ENCODE peak calls at places on chromosomes 13 and 19, in nine cellular contexts. One of them, this sample, is unnamed. For H3K36me3 and H3K9me3, the result is how much of the 10 kb centered on the place peaks cover.

GRCh38 chr13:77832339-77833100 is 86.1 kb downstream of the EDNRB start:
- DNase-seq in WERI-Rb-1: no peak
- DNase-seq in stomach: no peak
- DNase-seq in psoas muscle: no peak
- DNase-seq in DND-41: no peak
- DNase-seq in aorta: no peak
- DNase-seq in fibroblast of lung: peak
- DNase-seq in heart left ventricle: no peak
- DNase-seq in ovary: no peak
- DNase-seq in this sample: no peak

GRCh38 chr13:37788346-37788745 is 81.2 kb downstream of the TRPC4 start:
- DNase-seq in ovary: no peak
- DNase-seq in psoas muscle: no peak
- DNase-seq in heart left ventricle: no peak
- DNase-seq in stomach: no peak
- DNase-seq in fibroblast of lung: no peak
- DNase-seq in DND-41: no peak
- DNase-seq in aorta: no peak
- DNase-seq in WERI-Rb-1: no peak
- DNase-seq in this sample: no peak

GRCh38 chr19:41530761-41531301 is 45.1 kb upstream of the CEACAM21 start:
- DNase-seq in DND-41: no peak
- DNase-seq in heart left ventricle: peak
- DNase-seq in aorta: no peak
- DNase-seq in WERI-Rb-1: no peak
- DNase-seq in fibroblast of lung: no peak
- DNase-seq in ovary: no peak
- DNase-seq in stomach: no peak
- DNase-seq in psoas muscle: no peak
- DNase-seq in this sample: no peak

GRCh38 chr13:20506676-20507075 is 19.0 kb downstream of the CRYL1 start:
- DNase-seq in ovary: no peak
- DNase-seq in fibroblast of lung: no peak
- DNase-seq in heart left ventricle: no peak
- DNase-seq in WERI-Rb-1: no peak
- DNase-seq in DND-41: no peak
- DNase-seq in aorta: no peak
- DNase-seq in psoas muscle: no peak
- DNase-seq in stomach: no peak
- DNase-seq in this sample: no peak

GRCh38 chr13:28743045-28743444 is 24.3 kb upstream of the SLC46A3 start:
- DNase-seq in ovary: no peak
- DNase-seq in fibroblast of lung: no peak
- DNase-seq in heart left ventricle: no peak
- DNase-seq in WERI-Rb-1: no peak
- DNase-seq in stomach: no peak
- DNase-seq in aorta: no peak
- DNase-seq in DND-41: no peak
- DNase-seq in psoas muscle: no peak
- DNase-seq in this sample: no peak

GRCh38 chr13:92436927-92437326 is 789.7 kb upstream of the GPC6 start:
- DNase-seq in fibroblast of lung: no peak
- DNase-seq in psoas muscle: no peak
- DNase-seq in heart left ventricle: no peak
- DNase-seq in ovary: no peak
- DNase-seq in stomach: no peak
- DNase-seq in DND-41: no peak
- DNase-seq in WERI-Rb-1: no peak
- DNase-seq in aorta: no peak
- DNase-seq in this sample: no peak

GRCh38 chr19:41940443-41941409 is 12.5 kb upstream of the ERFL start:
- DNase-seq in WERI-Rb-1: peak
- DNase-seq in stomach: no peak
- DNase-seq in aorta: no peak
- DNase-seq in DND-41: no peak
- DNase-seq in fibroblast of lung: no peak
- DNase-seq in ovary: no peak
- DNase-seq in psoas muscle: no peak
- DNase-seq in heart left ventricle: no peak
- DNase-seq in this sample: no peak

GRCh38 chr19:40523322-40524047 is 53.2 kb upstream of the SHKBP1 start:
- DNase-seq in fibroblast of lung: peak
- DNase-seq in stomach: peak
- DNase-seq in ovary: no peak
- DNase-seq in DND-41: peak
- DNase-seq in WERI-Rb-1: peak
- DNase-seq in heart left ventricle: peak
- DNase-seq in aorta: peak
- DNase-seq in psoas muscle: peak
- DNase-seq in this sample: peak

GRCh38 chr19:15294591-15294990 is 37.7 kb downstream of the BRD4 start:
- DNase-seq in aorta: no peak
- DNase-seq in WERI-Rb-1: no peak
- DNase-seq in fibroblast of lung: no peak
- DNase-seq in psoas muscle: no peak
- DNase-seq in DND-41: no peak
- DNase-seq in stomach: no peak
- DNase-seq in heart left ventricle: peak
- DNase-seq in ovary: peak
- DNase-seq in this sample: no peak

GRCh38 chr13:30569901-30570576 is 47.7 kb upstream of the USPL1 start:
- DNase-seq in heart left ventricle: peak
- DNase-seq in DND-41: no peak
- DNase-seq in fibroblast of lung: peak
- DNase-seq in stomach: peak
- DNase-seq in aorta: peak
- DNase-seq in psoas muscle: no peak
- DNase-seq in ovary: peak
- DNase-seq in WERI-Rb-1: no peak
- DNase-seq in this sample: peak

GRCh38 chr19:55494172-55494761 is 6.0 kb downstream of the SSC5D start:
- DNase-seq in DND-41: no peak
- DNase-seq in aorta: peak
- DNase-seq in stomach: no peak
- DNase-seq in psoas muscle: peak
- DNase-seq in heart left ventricle: peak
- DNase-seq in ovary: peak
- DNase-seq in fibroblast of lung: peak
- DNase-seq in WERI-Rb-1: no peak
- DNase-seq in this sample: no peak

GRCh38 chr13:31227063-31227462 is 27.3 kb downstream of the B3GLCT start:
- DNase-seq in aorta: no peak
- DNase-seq in ovary: no peak
- DNase-seq in WERI-Rb-1: no peak
- DNase-seq in psoas muscle: no peak
- DNase-seq in stomach: no peak
- DNase-seq in DND-41: no peak
- DNase-seq in fibroblast of lung: no peak
- DNase-seq in heart left ventricle: no peak
- DNase-seq in this sample: no peak

GRCh38 chr13:48235100-48235813 is 2.3 kb downstream of the ITM2B start:
- DNase-seq in WERI-Rb-1: no peak
- DNase-seq in aorta: no peak
- DNase-seq in DND-41: peak
- DNase-seq in stomach: peak
- DNase-seq in psoas muscle: no peak
- DNase-seq in ovary: no peak
- DNase-seq in heart left ventricle: peak
- DNase-seq in fibroblast of lung: peak
- DNase-seq in this sample: peak

GRCh38 chr13:83702021-83702420 is 180.3 kb downstream of the SLITRK1 start:
- DNase-seq in heart left ventricle: no peak
- DNase-seq in DND-41: no peak
- DNase-seq in WERI-Rb-1: no peak
- DNase-seq in ovary: no peak
- DNase-seq in psoas muscle: no peak
- DNase-seq in stomach: no peak
- DNase-seq in aorta: no peak
- DNase-seq in fibroblast of lung: no peak
- DNase-seq in this sample: no peak

GRCh38 chr13:76707360-76707759 is 178.8 kb downstream of the KCTD12 start:
- DNase-seq in psoas muscle: no peak
- DNase-seq in fibroblast of lung: peak
- DNase-seq in stomach: no peak
- DNase-seq in WERI-Rb-1: no peak
- DNase-seq in aorta: no peak
- DNase-seq in DND-41: no peak
- DNase-seq in ovary: no peak
- DNase-seq in heart left ventricle: no peak
- DNase-seq in this sample: peak

GRCh38 chr13:41054212-41054877 is 7.0 kb upstream of the WBP4 start:
- DNase-seq in psoas muscle: no peak
- DNase-seq in stomach: no peak
- DNase-seq in ovary: no peak
- DNase-seq in WERI-Rb-1: no peak
- DNase-seq in DND-41: peak
- DNase-seq in aorta: no peak
- DNase-seq in heart left ventricle: no peak
- DNase-seq in fibroblast of lung: peak
- DNase-seq in this sample: no peak

GRCh38 chr13:34107814-34108213 is 289.9 kb downstream of the RFC3 start:
- DNase-seq in fibroblast of lung: peak
- DNase-seq in WERI-Rb-1: no peak
- DNase-seq in stomach: no peak
- DNase-seq in psoas muscle: no peak
- DNase-seq in DND-41: no peak
- DNase-seq in ovary: no peak
- DNase-seq in aorta: no peak
- DNase-seq in heart left ventricle: no peak
- DNase-seq in this sample: no peak

GRCh38 chr13:34104853-34105252 is 286.9 kb downstream of the RFC3 start:
- DNase-seq in ovary: no peak
- DNase-seq in aorta: no peak
- DNase-seq in WERI-Rb-1: no peak
- DNase-seq in psoas muscle: no peak
- DNase-seq in stomach: no peak
- DNase-seq in heart left ventricle: no peak
- DNase-seq in DND-41: no peak
- DNase-seq in fibroblast of lung: no peak
- DNase-seq in this sample: no peak

GRCh38 chr13:34108396-34108795 is 290.4 kb downstream of the RFC3 start:
- DNase-seq in stomach: no peak
- DNase-seq in heart left ventricle: no peak
- DNase-seq in WERI-Rb-1: no peak
- DNase-seq in ovary: no peak
- DNase-seq in fibroblast of lung: peak
- DNase-seq in aorta: no peak
- DNase-seq in DND-41: no peak
- DNase-seq in psoas muscle: no peak
- DNase-seq in this sample: no peak

GRCh38 chr13:34103854-34104253 is 285.9 kb downstream of the RFC3 start:
- DNase-seq in WERI-Rb-1: no peak
- DNase-seq in aorta: no peak
- DNase-seq in DND-41: no peak
- DNase-seq in psoas muscle: no peak
- DNase-seq in heart left ventricle: no peak
- DNase-seq in ovary: no peak
- DNase-seq in fibroblast of lung: no peak
- DNase-seq in stomach: no peak
- DNase-seq in this sample: no peak
- H3K4me3 ChIP-seq in WERI-Rb-1: no peak
- H3K4me3 ChIP-seq in aorta: no peak
- H3K4me3 ChIP-seq in DND-41: no peak
- H3K4me3 ChIP-seq in psoas muscle: no peak
- H3K4me3 ChIP-seq in heart left ventricle: no peak
- H3K4me3 ChIP-seq in ovary: no peak
- H3K4me3 ChIP-seq in fibroblast of lung: no peak
- H3K4me3 ChIP-seq in stomach: no peak
- H3K4me3 ChIP-seq in this sample: no peak

GRCh38 chr13:66585669-66586203 is 644.4 kb downstream of the PCDH9 start:
- DNase-seq in WERI-Rb-1: no peak
- DNase-seq in heart left ventricle: no peak
- DNase-seq in fibroblast of lung: peak
- DNase-seq in psoas muscle: no peak
- DNase-seq in stomach: no peak
- DNase-seq in ovary: no peak
- DNase-seq in aorta: no peak
- DNase-seq in DND-41: no peak
- DNase-seq in this sample: no peak

GRCh38 chr13:66581691-66582090 is 648.4 kb downstream of the PCDH9 start:
- DNase-seq in aorta: no peak
- DNase-seq in stomach: no peak
- DNase-seq in fibroblast of lung: no peak
- DNase-seq in psoas muscle: no peak
- DNase-seq in DND-41: no peak
- DNase-seq in heart left ventricle: no peak
- DNase-seq in WERI-Rb-1: no peak
- DNase-seq in ovary: no peak
- DNase-seq in this sample: no peak

GRCh38 chr13:66586489-66586888 is 643.6 kb downstream of the PCDH9 start:
- DNase-seq in heart left ventricle: no peak
- DNase-seq in ovary: no peak
- DNase-seq in DND-41: no peak
- DNase-seq in fibroblast of lung: peak
- DNase-seq in stomach: no peak
- DNase-seq in WERI-Rb-1: no peak
- DNase-seq in psoas muscle: no peak
- DNase-seq in aorta: no peak
- DNase-seq in this sample: no peak
- H3K36me3 ChIP-seq in heart left ventricle: under half
- H3K36me3 ChIP-seq in ovary: under half
- H3K36me3 ChIP-seq in DND-41: under half
- H3K36me3 ChIP-seq in fibroblast of lung: under half
- H3K36me3 ChIP-seq in stomach: under half
- H3K36me3 ChIP-seq in WERI-Rb-1: under half
- H3K36me3 ChIP-seq in psoas muscle: under half
- H3K36me3 ChIP-seq in aorta: under half
- H3K36me3 ChIP-seq in this sample: under half

GRCh38 chr19:52022193-52022592 is 6.0 kb downstream of the ZNF614 start:
- DNase-seq in ovary: no peak
- DNase-seq in aorta: no peak
- DNase-seq in psoas muscle: peak
- DNase-seq in stomach: no peak
- DNase-seq in WERI-Rb-1: no peak
- DNase-seq in heart left ventricle: no peak
- DNase-seq in fibroblast of lung: no peak
- DNase-seq in DND-41: peak
- DNase-seq in this sample: no peak

DNA sequence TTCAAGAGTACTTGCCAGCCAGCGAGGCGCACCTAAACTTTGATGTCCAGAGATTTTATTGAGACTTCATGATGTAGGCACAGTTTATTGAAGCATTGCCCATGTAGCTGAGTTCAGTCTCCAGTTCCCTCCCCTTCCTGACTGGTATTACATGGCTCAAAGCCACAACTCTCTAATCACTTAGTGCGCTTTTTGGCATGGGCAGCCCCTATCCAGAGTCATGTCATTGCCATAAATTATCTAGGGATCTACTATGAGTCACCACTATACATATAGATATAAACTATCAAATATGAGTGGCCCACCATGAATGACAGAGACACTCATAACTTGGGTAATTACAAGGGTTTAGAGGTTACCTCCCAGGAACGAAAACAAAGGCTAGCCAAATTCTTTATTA is 7.7 kb downstream of the ZNF614 start:
- DNase-seq in aorta: no peak
- DNase-seq in ovary: no peak
- DNase-seq in fibroblast of lung: no peak
- DNase-seq in stomach: no peak
- DNase-seq in heart left ventricle: no peak
- DNase-seq in WERI-Rb-1: no peak
- DNase-seq in DND-41: no peak
- DNase-seq in psoas muscle: no peak
- DNase-seq in this sample: no peak
- H3K9me3 ChIP-seq in aorta: under half
- H3K9me3 ChIP-seq in ovary: under half
- H3K9me3 ChIP-seq in fibroblast of lung: under half
- H3K9me3 ChIP-seq in stomach: under half
- H3K9me3 ChIP-seq in heart left ventricle: under half
- H3K9me3 ChIP-seq in WERI-Rb-1: under half
- H3K9me3 ChIP-seq in DND-41: half or more
- H3K9me3 ChIP-seq in psoas muscle: half or more
- H3K9me3 ChIP-seq in this sample: under half

GRCh38 chr19:18170714-18171255 is 2.8 kb upstream of the IFI30 start:
- DNase-seq in fibroblast of lung: no peak
- DNase-seq in DND-41: no peak
- DNase-seq in aorta: peak
- DNase-seq in psoas muscle: no peak
- DNase-seq in ovary: peak
- DNase-seq in stomach: no peak
- DNase-seq in heart left ventricle: peak
- DNase-seq in WERI-Rb-1: no peak
- DNase-seq in this sample: no peak
- H3K4me3 ChIP-seq in fibroblast of lung: no peak
- H3K4me3 ChIP-seq in DND-41: no peak
- H3K4me3 ChIP-seq in aorta: no peak
- H3K4me3 ChIP-seq in psoas muscle: no peak
- H3K4me3 ChIP-seq in ovary: no peak
- H3K4me3 ChIP-seq in stomach: no peak
- H3K4me3 ChIP-seq in heart left ventricle: no peak
- H3K4me3 ChIP-seq in WERI-Rb-1: no peak
- H3K4me3 ChIP-seq in this sample: no peak